ENCODE peak calls at places on chromosomes 1 and 21, in four cellular contexts. X, J, E and D are unnamed samples. For H3K4me1, the result is how much of the 10 kb centered on the place peaks cover.

GRCh38 chr1:109397451-109398342 is at the start of gene SORT1:
- DNase-seq in E (peak), J (peak), X (peak), D (peak)

GRCh38 chr21:18041012-18041411 is 203.6 kb upstream of the CHODL start:
- DNase-seq in J (peak), E (no peak), X (no peak), D (peak)

GRCh38 chr21:34517491-34518245 is 5.7 kb upstream of the KCNE1 start:
- DNase-seq in E (no peak), X (no peak), J (peak), D (no peak)

GRCh38 chr1:174447866-174448530 is at the start of gene GPR52:
- DNase-seq in E (no peak), X (no peak), J (peak), D (no peak)

GRCh38 chr1:186812560-186812959 is 16.2 kb upstream of the PLA2G4A start:
- DNase-seq in E (no peak), J (no peak), X (peak), D (no peak)

GRCh38 chr1:87715471-87715870 is 386.8 kb downstream of the LMO4 start:
- DNase-seq in E (no peak), J (no peak), X (no peak), D (no peak)

GRCh38 chr21:29124645-29125044 is 5.8 kb upstream of the MAP3K7CL start:
- DNase-seq in E (no peak), X (no peak), J (no peak), D (no peak)

GRCh38 chr1:221793439-221794078 is 51.7 kb upstream of the DUSP10 start:
- DNase-seq in X (no peak), E (no peak), J (no peak), D (no peak)

GRCh38 chr1:37037675-37038074 is 3.4 kb upstream of the GRIK3 start:
- DNase-seq in E (no peak), J (no peak), X (no peak), D (no peak)

GRCh38 chr1:66552287-66552686 is 18.3 kb downstream of the SGIP1 start:
- DNase-seq in X (no peak), J (peak), E (no peak), D (no peak)

GRCh38 chr1:78061825-78062523 is 16.2 kb downstream of the GIPC2 start:
- DNase-seq in E (no peak), X (peak), J (no peak), D (no peak)

GRCh38 chr1:201332021-201332420 is 45.5 kb downstream of the TNNT2 start:
- DNase-seq in E (no peak), X (no peak), J (no peak), D (no peak)

GRCh38 chr1:96995351-96995750 is 273.8 kb downstream of the PTBP2 start:
- DNase-seq in X (no peak), E (no peak), J (no peak), D (no peak)

GRCh38 chr1:75723989-75724471 is 479 bp upstream of the ACADM start:
- DNase-seq in E (peak), J (peak), X (peak), D (peak)

GRCh38 chr1:913491-914252 is 10.1 kb upstream of the SAMD11 start:
- DNase-seq in J (no peak), X (no peak), E (peak), D (no peak)

GRCh38 chr1:39107891-39108290 is 81.7 kb downstream of the NDUFS5 start:
- DNase-seq in E (no peak), J (no peak), X (no peak), D (no peak)

GRCh38 chr21:20875741-20876140 is 122.5 kb upstream of the NCAM2 start:
- DNase-seq in J (peak), X (no peak), E (no peak), D (no peak)

GRCh38 chr1:33602271-33602670 is 129.8 kb downstream of the ZSCAN20 start:
- DNase-seq in E (no peak), J (no peak), X (no peak), D (no peak)
- H3K4me1 ChIP-seq in E (under half), J (under half), X (under half), D (under half)

GRCh38 chr1:64959973-64960372 is 6.4 kb downstream of the JAK1 start:
- DNase-seq in E (no peak), J (no peak), X (no peak), D (no peak)

GRCh38 chr1:64961923-64962322 is 4.4 kb downstream of the JAK1 start:
- DNase-seq in J (no peak), X (no peak), E (no peak), D (no peak)

GRCh38 chr1:64962447-64962846 is 3.9 kb downstream of the JAK1 start:
- DNase-seq in E (no peak), X (no peak), J (no peak), D (no peak)

GRCh38 chr1:64963466-64963865 is 2.9 kb downstream of the JAK1 start:
- DNase-seq in E (no peak), X (no peak), J (no peak), D (no peak)

GRCh38 chr1:64960731-64961130 is 5.6 kb downstream of the JAK1 start:
- DNase-seq in E (no peak), X (no peak), J (no peak), D (no peak)
- H4K5ac ChIP-seq in E (no peak), X (no peak), J (no peak), D (no peak)

DNA sequence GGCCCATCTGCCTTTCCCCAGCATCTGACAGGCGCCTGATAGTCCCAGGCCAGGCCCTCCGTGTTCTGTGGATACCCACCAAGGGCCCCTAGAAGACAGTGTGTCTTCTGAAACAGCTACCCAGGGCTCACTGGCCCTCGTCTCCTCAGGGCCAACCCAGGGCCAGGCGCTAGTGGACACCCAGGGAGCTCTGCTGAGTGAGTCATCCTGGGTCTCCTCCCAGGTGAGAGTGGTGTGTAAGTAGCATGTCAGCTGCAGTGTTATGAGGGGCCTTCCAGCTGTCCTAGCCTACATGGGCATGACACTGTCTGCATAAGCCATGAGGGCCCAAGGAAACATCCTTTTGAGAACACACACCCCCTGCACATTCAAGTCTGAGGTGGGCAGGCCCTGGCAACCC is 36.7 kb downstream of the CHD5 start:
- DNase-seq in E (no peak), J (no peak), X (no peak), D (no peak)
- H3K27ac ChIP-seq in E (no peak), J (no peak), X (no peak), D (no peak)

DNA sequence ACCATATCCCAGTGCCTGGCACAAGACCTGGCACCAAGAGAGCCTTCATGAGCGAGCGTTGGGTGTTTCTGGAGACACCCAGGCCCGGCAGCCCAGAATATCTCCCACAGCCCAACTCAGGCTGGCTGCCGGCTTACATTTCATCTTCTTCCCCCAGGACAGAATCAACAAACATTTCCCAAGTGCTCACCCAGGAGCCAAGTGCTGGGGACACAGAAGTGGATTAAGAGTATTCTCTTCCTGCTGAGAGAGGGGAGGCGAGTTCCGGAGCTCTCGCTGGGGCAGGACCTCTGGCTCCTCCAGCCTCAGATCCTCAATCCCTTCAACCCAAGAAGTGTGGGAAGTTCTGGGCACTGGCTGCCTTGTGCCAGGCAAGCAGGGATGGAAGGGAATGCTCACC is 23.6 kb downstream of the IFFO2 start:
- DNase-seq in J (no peak), X (no peak), E (no peak), D (no peak)
- H3K4me1 ChIP-seq in J (under half), X (under half), E (under half), D (under half)

GRCh38 chr1:209168204-209168603 is 415.3 kb upstream of the CAMK1G start:
- DNase-seq in J (no peak), E (no peak), X (no peak), D (no peak)
- H4K5ac ChIP-seq in J (no peak), E (no peak), X (no peak), D (no peak)

GRCh38 chr1:228161866-228162265 is 3.7 kb upstream of the IBA57 start:
- DNase-seq in E (no peak), X (no peak), J (no peak), D (no peak)
- H3K27ac ChIP-seq in E (no peak), X (no peak), J (no peak), D (no peak)

GRCh38 chr1:18279713-18280074 is 172.1 kb downstream of the IGSF21 start:
- DNase-seq in E (no peak), J (no peak), X (no peak), D (no peak)
- H3K4me1 ChIP-seq in E (under half), J (under half), X (under half), D (under half)

GRCh38 chr1:2039251-2039650 is 11.0 kb upstream of the PRKCZ start:
- DNase-seq in J (no peak), E (no peak), X (no peak), D (no peak)
- H4K5ac ChIP-seq in J (no peak), E (no peak), X (no peak), D (no peak)

DNA sequence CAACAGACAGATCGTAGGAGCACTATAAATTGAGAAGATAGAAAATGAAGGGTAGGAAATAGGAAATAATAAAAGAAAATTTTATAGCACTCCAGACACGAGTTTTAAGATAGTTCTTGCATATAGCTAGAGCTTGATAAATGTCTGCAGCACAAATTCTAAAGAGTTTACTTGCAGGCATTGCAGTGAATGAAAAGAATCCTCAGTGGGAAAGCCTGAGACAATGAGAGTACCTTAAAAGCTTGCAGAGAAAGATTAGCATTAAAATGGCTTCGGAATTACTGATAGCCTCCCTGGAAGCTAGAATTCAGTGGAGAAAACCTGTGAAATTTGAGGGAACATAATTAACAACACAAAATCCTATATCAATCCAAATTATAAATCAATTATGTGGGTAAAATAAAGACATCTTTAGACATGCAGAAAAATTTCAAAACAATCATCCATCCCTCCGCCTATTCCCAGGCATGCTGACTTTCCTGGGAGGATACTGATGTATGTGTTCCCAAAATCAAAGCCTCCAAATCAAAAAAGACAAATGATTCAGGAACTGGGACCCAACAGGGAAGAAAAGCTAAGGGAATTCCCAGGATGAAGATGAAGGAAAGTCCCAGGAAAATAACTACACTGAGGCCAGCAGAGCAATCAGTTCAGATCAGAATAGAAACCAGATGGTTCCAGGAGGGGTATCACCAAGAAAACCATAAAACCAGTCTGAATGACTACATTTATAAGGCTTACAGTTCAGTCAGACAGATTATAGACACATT is 305.9 kb upstream of the USP25 start:
- DNase-seq in J (peak), X (no peak), E (no peak), D (no peak)
- H3K27ac ChIP-seq in J (no peak), X (no peak), E (peak), D (peak)